ENCODE peak calls at places on chromosomes 6 and 20, in nine cellular contexts. Z is putamen; N is BJ; X is activated CD4-positive, alpha-beta T cell treated with anti-CD3 and anti-CD28 coated beads, Interleukin-2, amount 10 ng/mL, durations not matched to agents 7 days and 5 days; E is AG20443; S is activated CD8-positive, alpha-beta T cell treated with anti-CD3 and anti-CD28 coated beads for 36 hours; J is AG08396; Q is GM04504; Y is epithelial cell of esophagus. V is an unnamed sample.

GRCh38 chr6:119182875-119183274 is 104.4 kb upstream of the FAM184A start:
- DNase-seq in Z (no peak), N (no peak), X (no peak), E (no peak), S (no peak), J (no peak), Q (no peak), Y (no peak), V (no peak)

GRCh38 chr6:135088818-135089809 is 34.5 kb upstream of the HBS1L start:
- DNase-seq in Z (no peak), N (peak), X (peak), E (peak), S (peak), J (peak), Q (peak), Y (peak), V (peak)

GRCh38 chr6:44268095-44268628 is 2.1 kb upstream of the TMEM151B start:
- DNase-seq in Z (no peak), N (no peak), X (peak), E (peak), S (peak), J (peak), Q (no peak), Y (peak), V (peak)

GRCh38 chr6:83199173-83199864 is 6.2 kb downstream of the RWDD2A start:
- DNase-seq in Z (no peak), N (no peak), X (no peak), E (no peak), S (no peak), J (no peak), Q (no peak), Y (peak), V (no peak)

GRCh38 chr20:36684747-36685146 is 38.8 kb upstream of the SLA2 start:
- DNase-seq in Z (no peak), N (no peak), X (no peak), E (no peak), S (no peak), J (no peak), Q (no peak), Y (no peak), V (no peak)

GRCh38 chr6:37024665-37025337 is 19.3 kb downstream of the FGD2 start:
- DNase-seq in Z (no peak), N (no peak), X (peak), E (peak), S (peak), J (peak), Q (no peak), Y (peak), V (no peak)

GRCh38 chr6:15400572-15401004 is 154.7 kb downstream of the JARID2 start:
- DNase-seq in Z (peak), N (no peak), X (peak), E (peak), S (peak), J (no peak), Q (no peak), Y (no peak), V (peak)

GRCh38 chr6:40482532-40482931 is 104.6 kb downstream of the LRFN2 start:
- DNase-seq in Z (peak), N (no peak), X (peak), E (no peak), S (peak), J (no peak), Q (no peak), Y (no peak), V (no peak)

GRCh38 chr6:144515761-144516160 is 230.6 kb downstream of the UTRN start:
- DNase-seq in Z (no peak), N (no peak), X (no peak), E (no peak), S (no peak), J (no peak), Q (no peak), Y (no peak), V (no peak)

GRCh38 chr6:161437851-161438250 is 164.0 kb upstream of the AGPAT4 start:
- DNase-seq in Z (no peak), N (no peak), X (no peak), E (no peak), S (no peak), J (no peak), Q (no peak), Y (peak), V (no peak)

GRCh38 chr20:2307136-2307535 is 11.3 kb downstream of the TGM3 start:
- DNase-seq in Z (no peak), N (no peak), X (no peak), E (no peak), S (no peak), J (no peak), Q (no peak), Y (no peak), V (no peak)

GRCh38 chr6:45548657-45549515 is 171.2 kb upstream of the SUPT3H start:
- DNase-seq in Z (no peak), N (no peak), X (no peak), E (no peak), S (peak), J (no peak), Q (no peak), Y (peak), V (no peak)

GRCh38 chr6:16979677-16980076 is 122.2 kb upstream of the STMND1 start:
- DNase-seq in Z (no peak), N (no peak), X (no peak), E (no peak), S (no peak), J (no peak), Q (no peak), Y (no peak), V (no peak)

GRCh38 chr6:43702522-43703440 is 15.2 kb upstream of the MRPS18A start:
- DNase-seq in Z (no peak), N (peak), X (no peak), E (peak), S (peak), J (peak), Q (peak), Y (peak), V (peak)

GRCh38 chr20:53639647-53640440 is 46.2 kb upstream of the ZNF217 start:
- DNase-seq in Z (no peak), N (no peak), X (no peak), E (no peak), S (no peak), J (no peak), Q (no peak), Y (no peak), V (no peak)